ENCODE peak calls at places on chromosomes 6 and 20, in seven cellular contexts. Q is K562, Z is GM12892, D is H1, G is GM12878, T is sigmoid colon, P is spleen. F is an unnamed sample.

GRCh38 chr6:111361648-111362047 is 121.4 kb downstream of the REV3L start:
- DNase-seq in Q (peak), Z (no peak), D (peak), G (no peak), T (no peak), P (no peak), F (no peak)

GRCh38 chr6:53641348-53641747 is 24.2 kb downstream of the KLHL31 start:
- DNase-seq in Q (no peak), Z (no peak), D (no peak), G (no peak), T (no peak), P (no peak), F (no peak)

GRCh38 chr6:22146581-22147468 is 150.0 kb downstream of the PRL start:
- DNase-seq in Q (no peak), Z (no peak), D (no peak), G (no peak), T (no peak), P (no peak), F (no peak)

GRCh38 chr6:19691465-19692167 is 145.6 kb upstream of the ID4 start:
- DNase-seq in Q (no peak), Z (no peak), D (peak), G (no peak), T (no peak), P (no peak), F (no peak)

GRCh38 chr20:56924976-56925695 is 296.0 kb downstream of the TFAP2C start:
- DNase-seq in Q (no peak), Z (no peak), D (peak), G (no peak), T (peak), P (no peak), F (no peak)

GRCh38 chr20:63979221-63979548 is 257 bp downstream of the SAMD10 start:
- DNase-seq in Q (no peak), Z (no peak), D (no peak), G (no peak), T (no peak), P (no peak), F (no peak)

GRCh38 chr6:139346392-139346791 is 28.1 kb downstream of the CITED2 start:
- DNase-seq in Q (no peak), Z (no peak), D (no peak), G (no peak), T (no peak), P (no peak), F (no peak)

GRCh38 chr20:42441196-42441861 is 748.4 kb downstream of the PTPRT start:
- DNase-seq in Q (no peak), Z (no peak), D (no peak), G (no peak), T (no peak), P (no peak), F (no peak)

GRCh38 chr6:43444601-43445000 is 10.7 kb downstream of the DLK2 start:
- DNase-seq in Q (no peak), Z (no peak), D (no peak), G (no peak), T (no peak), P (no peak), F (no peak)

GRCh38 chr6:126927841-126928240 is 190.6 kb upstream of the RSPO3 start:
- DNase-seq in Q (no peak), Z (no peak), D (no peak), G (no peak), T (no peak), P (no peak), F (no peak)

GRCh38 chr20:48283470-48284110 is 498.3 kb upstream of the SULF2 start:
- DNase-seq in Q (no peak), Z (no peak), D (no peak), G (no peak), T (no peak), P (no peak), F (peak)

GRCh38 chr20:5718896-5719595 is 31.2 kb upstream of the SHLD1 start:
- DNase-seq in Q (no peak), Z (no peak), D (no peak), G (no peak), T (no peak), P (no peak), F (no peak)

GRCh38 chr6:85354761-85355618 is 94.9 kb upstream of the NT5E start:
- DNase-seq in Q (peak), Z (no peak), D (peak), G (peak), T (peak), P (peak), F (peak)

GRCh38 chr6:160861824-160862223 is 129.7 kb upstream of the MAP3K4 start:
- DNase-seq in Q (no peak), Z (no peak), D (no peak), G (no peak), T (no peak), P (no peak), F (no peak)

GRCh38 chr6:124719951-124720350 is 242.3 kb upstream of the RNF217 start:
- DNase-seq in Q (no peak), Z (no peak), D (no peak), G (no peak), T (no peak), P (no peak), F (no peak)

GRCh38 chr6:52595796-52596130 is 18.9 kb upstream of the TRAM2 start:
- DNase-seq in Q (no peak), Z (no peak), D (no peak), G (no peak), T (no peak), P (no peak), F (no peak)

GRCh38 chr6:141587482-141588266 is 545.1 kb upstream of the GJE1 start:
- DNase-seq in Q (no peak), Z (no peak), D (no peak), G (no peak), T (no peak), P (no peak), F (no peak)

GRCh38 chr6:122869437-122870024 is 80.5 kb downstream of the SMPDL3A start:
- DNase-seq in Q (peak), Z (no peak), D (no peak), G (no peak), T (no peak), P (no peak), F (peak)

GRCh38 chr20:40986774-40987173 is 41.8 kb upstream of the TOP1 start:
- DNase-seq in Q (no peak), Z (no peak), D (no peak), G (no peak), T (no peak), P (no peak), F (no peak)

GRCh38 chr6:27478141-27478705 is 5.3 kb upstream of the ZNF184 start:
- DNase-seq in Q (no peak), Z (no peak), D (no peak), G (no peak), T (no peak), P (no peak), F (no peak)

GRCh38 chr20:6635034-6635736 is 132.3 kb upstream of the BMP2 start:
- DNase-seq in Q (no peak), Z (no peak), D (no peak), G (no peak), T (no peak), P (no peak), F (no peak)

GRCh38 chr6:83430606-83431544 is at the start of gene ME1:
- DNase-seq in Q (peak), Z (peak), D (peak), G (peak), T (peak), P (peak), F (peak)

GRCh38 chr20:53767206-53767924 is 173.7 kb upstream of the ZNF217 start:
- DNase-seq in Q (no peak), Z (no peak), D (no peak), G (no peak), T (no peak), P (no peak), F (no peak)

GRCh38 chr6:3825851-3826581 is 23.2 kb upstream of the FAM50B start:
- DNase-seq in Q (no peak), Z (no peak), D (no peak), G (no peak), T (peak), P (peak), F (peak)
- TF ChIP-seq POLR2AphosphoS5 in Q (no peak), Z (no peak), D (no peak), G (no peak), T (peak), P (peak), F (peak)

GRCh38 chr6:13710552-13711383 is 867 bp downstream of the RANBP9 start:
- DNase-seq in Q (peak), Z (peak), D (no peak), G (no peak), T (no peak), P (peak), F (peak)

GRCh38 chr6:13711384-13711725 is 280 bp downstream of the RANBP9 start:
- DNase-seq in Q (no peak), Z (no peak), D (no peak), G (no peak), T (no peak), P (peak), F (no peak)

GRCh38 chr6:13709698-13710551 is 1.7 kb downstream of the RANBP9 start:
- DNase-seq in Q (peak), Z (no peak), D (no peak), G (no peak), T (no peak), P (no peak), F (no peak)

GRCh38 chr6:13712485-13712990 is 903 bp upstream of the RANBP9 start:
- DNase-seq in Q (no peak), Z (no peak), D (no peak), G (no peak), T (no peak), P (no peak), F (no peak)

DNA sequence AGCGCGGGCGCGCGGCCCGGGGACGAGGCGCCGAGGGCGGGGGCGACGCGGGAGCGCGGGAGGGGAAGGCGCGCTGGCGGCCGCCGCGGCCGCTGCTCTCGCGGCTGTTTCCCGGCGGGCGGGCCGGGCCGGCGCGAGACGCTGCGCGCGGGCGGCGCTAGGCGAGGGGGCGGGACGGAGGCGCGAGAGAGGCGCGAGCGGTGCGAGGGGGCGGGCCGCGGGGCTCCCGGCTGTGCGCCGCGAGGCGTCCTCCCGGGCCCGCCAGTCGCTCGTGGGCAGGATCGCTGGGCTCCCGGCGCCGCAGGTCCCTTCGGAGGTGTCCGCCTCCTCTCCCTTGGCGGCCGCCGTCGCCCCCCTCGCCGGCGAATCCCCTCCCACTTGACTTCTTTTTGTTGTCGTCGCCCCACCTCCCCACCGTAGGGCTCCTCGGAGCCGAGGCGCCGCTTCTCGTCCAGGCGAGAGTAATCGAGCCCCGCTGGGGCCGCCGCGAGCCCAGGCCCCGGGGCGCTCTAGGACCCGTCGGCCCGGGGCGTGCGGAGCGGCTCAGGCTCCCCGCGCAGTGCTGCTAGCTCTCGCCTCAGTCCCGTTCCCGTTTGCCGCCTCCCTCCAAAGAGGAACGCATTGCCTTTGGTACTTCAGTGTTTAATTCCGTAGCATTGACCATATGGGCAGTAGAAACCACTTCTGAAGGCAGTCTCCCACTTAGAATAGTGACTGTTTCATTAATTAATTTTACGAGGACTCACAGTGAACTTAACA is at the start of gene RANBP9:
- DNase-seq in Q (peak), Z (peak), D (peak), G (peak), T (peak), P (peak), F (peak)
- TF ChIP-seq POLR2A in Q (peak), Z (peak), D (peak), G (peak), T (peak), P (peak), F (no peak)

DNA sequence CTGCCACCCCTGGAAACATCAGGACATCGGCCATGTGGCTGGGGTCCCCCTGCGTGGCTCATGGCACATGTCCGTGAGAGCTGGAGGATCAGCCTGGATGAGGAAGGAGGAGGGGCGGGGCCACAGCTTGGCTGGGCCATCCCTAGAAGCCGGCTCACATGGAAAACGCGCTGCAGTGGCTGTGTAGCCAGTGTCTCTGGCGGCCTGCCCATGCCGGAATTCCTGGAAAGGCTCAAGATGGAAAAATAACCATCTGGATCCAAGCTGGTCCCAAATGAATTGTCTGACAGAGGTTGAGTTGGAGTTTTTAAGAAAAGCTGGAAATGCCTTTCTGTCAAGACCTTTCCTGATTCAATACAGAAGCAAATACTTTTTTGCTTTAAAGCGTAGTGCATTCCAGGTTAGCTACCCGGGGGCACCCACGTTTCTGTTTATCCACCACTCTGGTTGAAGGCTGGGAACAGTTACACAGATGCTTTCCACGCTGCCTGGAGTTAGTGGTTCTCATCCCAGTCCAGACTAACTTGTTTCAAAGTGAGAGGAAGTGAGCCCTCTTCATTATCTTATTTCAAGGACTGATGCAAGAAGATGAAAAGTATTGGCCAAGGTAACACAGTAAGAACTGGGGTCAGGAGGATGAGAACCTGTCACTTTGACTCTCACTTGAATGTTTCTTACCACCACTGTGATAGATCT is 99.0 kb downstream of the GMPR start:
- DNase-seq in Q (no peak), Z (no peak), D (no peak), G (no peak), T (peak), P (peak), F (peak)
- TF ChIP-seq POLR2AphosphoS5 in Q (no peak), Z (no peak), D (no peak), G (no peak), T (peak), P (peak), F (peak)

GRCh38 chr6:167826230-167827061 is at the start of gene AFDN:
- DNase-seq in Q (peak), Z (peak), D (no peak), G (no peak), T (peak), P (peak), F (peak)

GRCh38 chr6:167828325-167828956 is 1.7 kb downstream of the AFDN start:
- DNase-seq in Q (no peak), Z (no peak), D (no peak), G (no peak), T (no peak), P (no peak), F (no peak)

GRCh38 chr6:167827062-167827587 is 414 bp downstream of the AFDN start:
- DNase-seq in Q (peak), Z (peak), D (no peak), G (no peak), T (peak), P (peak), F (peak)

GRCh38 chr6:167829513-167829912 is 2.8 kb downstream of the AFDN start:
- DNase-seq in Q (no peak), Z (no peak), D (no peak), G (no peak), T (no peak), P (no peak), F (no peak)

GRCh38 chr6:167827588-167828324 is 1.0 kb downstream of the AFDN start:
- DNase-seq in Q (peak), Z (peak), D (no peak), G (no peak), T (peak), P (peak), F (peak)
- TF ChIP-seq POLR2A in Q (no peak), Z (no peak), D (no peak), G (no peak), T (no peak), P (no peak), F (no peak)

DNA sequence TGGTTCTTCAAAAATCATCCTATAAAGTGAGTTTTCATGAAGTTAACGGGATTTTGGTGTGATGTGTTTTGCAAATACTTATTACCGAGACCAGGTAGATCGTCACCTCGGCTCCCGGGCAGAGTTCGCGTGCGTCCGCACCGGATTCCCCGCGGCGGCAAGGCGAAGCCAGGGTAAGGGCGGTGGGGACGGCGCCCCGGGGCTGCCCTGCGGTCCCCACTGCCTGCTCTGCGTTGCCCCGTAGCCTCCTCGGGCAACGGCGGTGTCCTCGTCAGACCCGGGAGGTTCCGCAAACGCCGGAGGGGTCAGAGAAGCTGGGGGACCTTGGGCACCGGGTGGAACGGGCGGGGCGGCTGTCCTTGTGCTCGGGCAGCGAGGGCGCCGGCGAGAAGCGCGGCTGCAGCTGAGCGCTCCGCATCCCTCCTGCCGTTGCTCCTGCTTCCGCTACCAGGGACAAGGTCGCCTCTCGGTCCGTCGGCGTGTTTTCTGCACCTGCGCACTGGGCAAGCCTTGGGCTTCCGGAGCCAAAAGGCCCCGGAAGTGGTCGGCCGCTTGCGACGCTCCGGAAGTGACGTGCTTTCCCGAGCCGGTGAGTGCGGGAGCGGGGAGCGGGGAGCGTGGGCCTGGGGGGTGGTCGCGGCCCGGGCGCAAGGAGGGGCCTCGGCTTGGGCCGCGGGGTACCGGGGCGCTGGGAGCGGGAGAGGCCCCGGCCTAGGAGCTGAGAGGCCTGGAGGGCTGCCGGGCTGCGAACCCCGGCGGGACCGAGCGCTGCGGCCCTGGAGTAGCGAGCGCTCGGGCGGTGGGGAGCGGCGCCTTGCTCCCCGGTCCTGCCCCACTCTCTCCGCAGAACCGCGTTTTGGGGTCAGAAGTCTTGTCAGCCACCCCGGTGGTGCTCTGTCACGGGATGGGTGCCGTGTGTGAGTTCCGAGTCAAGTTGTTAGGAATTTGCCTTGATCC is at the start of gene MTG2:
- DNase-seq in Q (peak), Z (peak), D (peak), G (peak), T (peak), P (peak), F (peak)
- TF ChIP-seq POLR2AphosphoS5 in Q (peak), Z (peak), D (peak), G (peak), T (peak), P (peak), F (peak)

GRCh38 chr6:106512048-106512957 is 117.0 kb downstream of the RTN4IP1 start:
- DNase-seq in Q (no peak), Z (peak), D (no peak), G (no peak), T (peak), P (peak), F (peak)
- TF ChIP-seq POLR2A in Q (no peak), Z (peak), D (no peak), G (peak), T (peak), P (peak), F (no peak)

GRCh38 chr6:45679163-45679562 is 301.4 kb upstream of the SUPT3H start:
- DNase-seq in Q (no peak), Z (no peak), D (no peak), G (no peak), T (no peak), P (no peak), F (no peak)

GRCh38 chr6:45675634-45676033 is 297.9 kb upstream of the SUPT3H start:
- DNase-seq in Q (no peak), Z (no peak), D (no peak), G (no peak), T (no peak), P (no peak), F (no peak)

GRCh38 chr6:45678063-45678620 is 300.4 kb upstream of the SUPT3H start:
- DNase-seq in Q (no peak), Z (no peak), D (no peak), G (no peak), T (no peak), P (no peak), F (no peak)

GRCh38 chr6:45676376-45676775 is 298.6 kb upstream of the SUPT3H start:
- DNase-seq in Q (no peak), Z (no peak), D (no peak), G (no peak), T (no peak), P (no peak), F (no peak)

GRCh38 chr6:45677381-45677992 is 299.8 kb upstream of the SUPT3H start:
- DNase-seq in Q (no peak), Z (no peak), D (no peak), G (peak), T (no peak), P (peak), F (peak)
- TF ChIP-seq POLR2AphosphoS5 in Q (no peak), Z (no peak), D (no peak), G (no peak), T (no peak), P (no peak), F (no peak)